ENCODE peak calls at places on chromosomes 6 and 20, in four cellular contexts. One of them, this sample, is unnamed.

GRCh38 chr20:8932192-8933150 is 136.4 kb upstream of the PLCB4 start:
- DNase-seq in K562: no peak
- DNase-seq in A549: peak; percentile 42
- DNase-seq in IMR-90: peak; percentile 67
- DNase-seq in this sample: no peak

GRCh38 chr6:104548297-104548696 is 311.4 kb downstream of the HACE1 start:
- DNase-seq in K562: no peak
- DNase-seq in A549: no peak
- DNase-seq in IMR-90: no peak
- DNase-seq in this sample: no peak

GRCh38 chr6:11161031-11161966 is 49.8 kb upstream of the ERVFRD-1 start:
- DNase-seq in K562: no peak
- DNase-seq in A549: no peak
- DNase-seq in IMR-90: peak; percentile 16
- DNase-seq in this sample: no peak

GRCh38 chr6:35311390-35312075 is 13.9 kb downstream of the DEF6 start:
- DNase-seq in K562: no peak
- DNase-seq in A549: no peak
- DNase-seq in IMR-90: no peak
- DNase-seq in this sample: peak; percentile 43

GRCh38 chr6:84521419-84522001 is 242.9 kb downstream of the TBX18 start:
- DNase-seq in K562: no peak
- DNase-seq in A549: no peak
- DNase-seq in IMR-90: no peak
- DNase-seq in this sample: no peak

GRCh38 chr6:67231092-67231491 is 1404.0 kb upstream of the ADGRB3 start:
- DNase-seq in K562: no peak
- DNase-seq in A549: no peak
- DNase-seq in IMR-90: no peak
- DNase-seq in this sample: no peak

GRCh38 chr6:27871919-27872633 is 40.1 kb downstream of the OR2B2 start:
- DNase-seq in K562: no peak
- DNase-seq in A549: peak; percentile 90
- DNase-seq in IMR-90: peak; percentile 97
- DNase-seq in this sample: peak; percentile 84

GRCh38 chr20:35695245-35695749 is 3.9 kb downstream of the NFS1 start:
- DNase-seq in K562: no peak
- DNase-seq in A549: no peak
- DNase-seq in IMR-90: no peak
- DNase-seq in this sample: no peak

GRCh38 chr6:15344186-15344506 is 98.3 kb downstream of the JARID2 start:
- DNase-seq in K562: no peak
- DNase-seq in A549: no peak
- DNase-seq in IMR-90: no peak
- DNase-seq in this sample: no peak

GRCh38 chr20:19944772-19945459 is 72.2 kb upstream of the NAA20 start:
- DNase-seq in K562: no peak
- DNase-seq in A549: no peak
- DNase-seq in IMR-90: peak; percentile 67
- DNase-seq in this sample: no peak

GRCh38 chr6:72620866-72621242 is 1.0 kb upstream of the KCNQ5 start:
- DNase-seq in K562: no peak
- DNase-seq in A549: no peak
- DNase-seq in IMR-90: no peak
- DNase-seq in this sample: no peak

GRCh38 chr20:47149939-47150338 is 206.6 kb downstream of the ZMYND8 start:
- DNase-seq in K562: no peak
- DNase-seq in A549: no peak
- DNase-seq in IMR-90: no peak
- DNase-seq in this sample: no peak

GRCh38 chr6:111625099-111625416 is 19.4 kb upstream of the TRAF3IP2 start:
- DNase-seq in K562: no peak
- DNase-seq in A549: no peak
- DNase-seq in IMR-90: no peak
- DNase-seq in this sample: no peak

GRCh38 chr6:111725446-111726112 is 119.9 kb upstream of the TRAF3IP2 start:
- DNase-seq in K562: no peak
- DNase-seq in A549: no peak
- DNase-seq in IMR-90: peak; percentile 32
- DNase-seq in this sample: no peak

GRCh38 chr20:44302026-44302669 is 8.9 kb downstream of the FITM2 start:
- DNase-seq in K562: no peak
- DNase-seq in A549: peak; percentile 54
- DNase-seq in IMR-90: no peak
- DNase-seq in this sample: peak; percentile 49

GRCh38 chr6:6546318-6547110 is 42.0 kb upstream of the LY86 start:
- DNase-seq in K562: no peak
- DNase-seq in A549: no peak
- DNase-seq in IMR-90: peak; percentile 1
- DNase-seq in this sample: peak; percentile 14

GRCh38 chr20:34713194-34713943 is 9.2 kb downstream of the TP53INP2 start:
- DNase-seq in K562: peak; percentile 77
- DNase-seq in A549: peak; percentile 76
- DNase-seq in IMR-90: peak; percentile 100
- DNase-seq in this sample: no peak

GRCh38 chr6:153096792-153097191 is 34.3 kb downstream of the RGS17 start:
- DNase-seq in K562: no peak
- DNase-seq in A549: no peak
- DNase-seq in IMR-90: no peak
- DNase-seq in this sample: no peak

GRCh38 chr20:59948828-59949720 is 8.9 kb downstream of the FAM217B start:
- DNase-seq in K562: peak; percentile 11
- DNase-seq in A549: peak; percentile 57
- DNase-seq in IMR-90: peak; percentile 67
- DNase-seq in this sample: no peak

GRCh38 chr20:3177746-3178477 is 4.6 kb upstream of the LZTS3 start:
- DNase-seq in K562: no peak
- DNase-seq in A549: no peak
- DNase-seq in IMR-90: no peak
- DNase-seq in this sample: no peak

GRCh38 chr6:157921685-157922367 is 59.8 kb upstream of the SYNJ2 start:
- DNase-seq in K562: no peak
- DNase-seq in A549: no peak
- DNase-seq in IMR-90: peak; percentile 49
- DNase-seq in this sample: no peak

GRCh38 chr6:26295691-26296555 is 69.1 kb upstream of the BTN3A2 start:
- DNase-seq in K562: peak; percentile 75
- DNase-seq in A549: peak; percentile 71
- DNase-seq in IMR-90: peak; percentile 92
- DNase-seq in this sample: peak; percentile 27

GRCh38 chr6:1296079-1296478 is 15.8 kb upstream of the FOXQ1 start:
- DNase-seq in K562: no peak
- DNase-seq in A549: peak; percentile 9
- DNase-seq in IMR-90: no peak
- DNase-seq in this sample: no peak

GRCh38 chr6:164859791-164860190 is 449.6 kb downstream of the C6orf118 start:
- DNase-seq in K562: no peak
- DNase-seq in A549: no peak
- DNase-seq in IMR-90: no peak
- DNase-seq in this sample: no peak

GRCh38 chr6:164856138-164856537 is 453.3 kb downstream of the C6orf118 start:
- DNase-seq in K562: no peak
- DNase-seq in A549: no peak
- DNase-seq in IMR-90: no peak
- DNase-seq in this sample: no peak

GRCh38 chr6:164861964-164862363 is 447.4 kb downstream of the C6orf118 start:
- DNase-seq in K562: no peak
- DNase-seq in A549: no peak
- DNase-seq in IMR-90: no peak
- DNase-seq in this sample: no peak
- H3K9me3 ChIP-seq in K562: peaks cover 3% of the 10 kb centered on the region
- H3K9me3 ChIP-seq in A549: no peaks in the 10 kb centered on the region
- H3K9me3 ChIP-seq in IMR-90: peaks cover 9% of the 10 kb centered on the region
- H3K9me3 ChIP-seq in this sample: peaks cover 5% of the 10 kb centered on the region

GRCh38 chr6:31493875-31494694 is 3.9 kb upstream of the MICB start:
- DNase-seq in K562: peak; percentile 73
- DNase-seq in A549: peak; percentile 70
- DNase-seq in IMR-90: peak; percentile 70
- DNase-seq in this sample: peak; percentile 89
- TF ChIP-seq POLR2A in K562: peak; percentile 59
- TF ChIP-seq POLR2A in A549: no peak
- TF ChIP-seq POLR2A in IMR-90: no peak
- TF ChIP-seq POLR2A in this sample: peak; percentile 60

DNA sequence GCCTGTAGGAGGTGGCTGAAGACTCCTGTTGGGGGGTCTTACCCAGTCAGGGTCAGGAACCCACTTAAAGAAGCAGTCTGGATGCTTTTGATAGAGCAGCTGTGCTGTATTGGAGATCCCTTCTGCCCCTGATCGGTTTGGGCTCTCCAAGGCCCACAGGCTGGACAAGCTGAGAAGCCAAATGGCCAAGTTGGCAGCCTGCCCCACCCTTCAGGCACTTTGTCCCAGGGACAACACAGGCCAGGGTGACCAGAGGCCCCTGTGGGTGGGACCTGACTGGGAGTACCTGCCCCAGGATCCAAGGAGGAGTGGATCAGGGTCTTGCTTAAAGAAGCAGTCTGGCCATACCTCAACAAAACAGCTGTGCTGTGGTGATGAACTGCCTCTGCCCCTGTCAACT is 48.4 kb downstream of the ZC2HC1B start:
- DNase-seq in K562: no peak
- DNase-seq in A549: no peak
- DNase-seq in IMR-90: no peak
- DNase-seq in this sample: no peak
- H3K9me3 ChIP-seq in K562: no peaks in the 10 kb centered on the region
- H3K9me3 ChIP-seq in A549: no peaks in the 10 kb centered on the region
- H3K9me3 ChIP-seq in IMR-90: peaks cover 5% of the 10 kb centered on the region
- H3K9me3 ChIP-seq in this sample: peaks cover 5% of the 10 kb centered on the region

GRCh38 chr20:1335961-1336698 is 7.2 kb upstream of the SDCBP2 start:
- DNase-seq in K562: no peak
- DNase-seq in A549: no peak
- DNase-seq in IMR-90: no peak
- DNase-seq in this sample: no peak

GRCh38 chr20:1338096-1338495 is 9.2 kb upstream of the SDCBP2 start:
- DNase-seq in K562: no peak
- DNase-seq in A549: no peak
- DNase-seq in IMR-90: no peak
- DNase-seq in this sample: no peak

GRCh38 chr20:1336699-1337387 is 7.9 kb upstream of the SDCBP2 start:
- DNase-seq in K562: no peak
- DNase-seq in A549: no peak
- DNase-seq in IMR-90: no peak
- DNase-seq in this sample: peak; percentile 60

GRCh38 chr20:1338801-1339200 is 9.9 kb upstream of the SDCBP2 start:
- DNase-seq in K562: no peak
- DNase-seq in A549: no peak
- DNase-seq in IMR-90: no peak
- DNase-seq in this sample: no peak

GRCh38 chr20:1337441-1337840 is 8.5 kb upstream of the SDCBP2 start:
- DNase-seq in K562: no peak
- DNase-seq in A549: no peak
- DNase-seq in IMR-90: no peak
- DNase-seq in this sample: no peak
- TF ChIP-seq POLR2A in K562: no peak
- TF ChIP-seq POLR2A in A549: no peak
- TF ChIP-seq POLR2A in IMR-90: no peak
- TF ChIP-seq POLR2A in this sample: no peak

DNA sequence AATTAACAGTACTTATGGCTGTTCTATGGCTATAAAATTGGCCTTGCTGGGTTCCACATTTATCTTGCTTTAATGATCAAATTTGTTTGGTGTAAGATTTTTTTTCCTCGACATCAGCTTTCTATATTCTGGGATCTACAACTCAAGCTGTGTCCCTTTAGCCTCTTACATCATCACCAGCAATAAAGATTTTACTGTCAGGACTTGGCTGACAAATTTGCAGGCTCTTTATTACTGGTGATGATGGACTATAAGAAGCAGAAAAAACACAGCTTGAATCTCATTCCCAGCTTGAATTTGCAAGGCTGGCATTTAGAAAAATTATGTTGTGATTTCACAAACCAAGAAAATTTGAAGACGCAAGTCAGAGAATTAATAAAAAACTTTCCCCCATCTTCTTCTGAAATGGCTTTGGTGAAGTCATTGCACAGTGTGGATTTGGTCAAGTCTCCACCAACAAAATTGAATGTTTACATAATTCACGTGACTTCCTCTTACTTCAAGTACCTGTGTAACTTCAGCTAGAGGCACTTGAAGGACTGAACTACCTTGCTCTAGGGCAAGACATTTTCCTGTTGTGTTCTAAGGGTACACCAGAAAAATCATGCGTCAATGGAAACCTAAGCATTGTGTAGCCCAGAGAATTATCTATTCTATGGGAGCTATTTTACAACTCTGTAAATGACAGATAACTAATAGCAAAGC is 175.0 kb downstream of the CBLN4 start:
- DNase-seq in K562: no peak
- DNase-seq in A549: no peak
- DNase-seq in IMR-90: no peak
- DNase-seq in this sample: no peak
- H3K9me3 ChIP-seq in K562: no peaks in the 10 kb centered on the region
- H3K9me3 ChIP-seq in A549: no peaks in the 10 kb centered on the region
- H3K9me3 ChIP-seq in IMR-90: peaks cover 13% of the 10 kb centered on the region
- H3K9me3 ChIP-seq in this sample: no peaks in the 10 kb centered on the region

GRCh38 chr6:37758234-37758633 is 60.6 kb upstream of the MDGA1 start:
- DNase-seq in K562: no peak
- DNase-seq in A549: no peak
- DNase-seq in IMR-90: no peak
- DNase-seq in this sample: no peak

GRCh38 chr6:37756141-37756540 is 58.5 kb upstream of the MDGA1 start:
- DNase-seq in K562: no peak
- DNase-seq in A549: no peak
- DNase-seq in IMR-90: no peak
- DNase-seq in this sample: no peak

GRCh38 chr6:37759221-37760154 is 60.0 kb upstream of the ZFAND3 start:
- DNase-seq in K562: no peak
- DNase-seq in A549: no peak
- DNase-seq in IMR-90: no peak
- DNase-seq in this sample: no peak

GRCh38 chr6:37758647-37759046 is 60.9 kb upstream of the ZFAND3 start:
- DNase-seq in K562: no peak
- DNase-seq in A549: no peak
- DNase-seq in IMR-90: no peak
- DNase-seq in this sample: no peak

DNA sequence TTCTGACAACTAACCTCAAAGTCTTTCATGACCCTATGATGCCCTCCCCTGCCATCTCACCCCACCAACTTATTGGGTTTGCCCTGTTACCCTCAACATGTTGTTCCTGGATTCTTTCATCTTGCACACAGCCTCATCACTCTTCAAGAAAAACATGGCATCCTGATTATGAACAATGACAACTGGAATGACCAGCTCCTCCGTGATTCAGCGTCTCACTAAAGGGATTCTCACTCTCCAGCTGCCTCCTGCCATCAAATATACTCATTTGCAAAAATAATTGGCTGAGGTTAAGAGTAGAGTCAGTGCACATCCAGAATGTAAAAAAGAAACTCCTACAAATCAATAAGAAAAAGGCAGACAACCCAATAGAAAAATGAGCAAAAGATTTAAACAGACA is 59.7 kb upstream of the MDGA1 start:
- DNase-seq in K562: no peak
- DNase-seq in A549: no peak
- DNase-seq in IMR-90: no peak
- DNase-seq in this sample: no peak
- TF ChIP-seq POLR2A in K562: no peak
- TF ChIP-seq POLR2A in A549: no peak
- TF ChIP-seq POLR2A in IMR-90: no peak
- TF ChIP-seq POLR2A in this sample: no peak